ENCODE peak calls at places on chromosomes 7 and 10, in nine cellular contexts. H is CD8-positive, alpha-beta T cell; X is NCI-H1105 treated with DMSO at 0.1 percent for 48 hours; S is NCI-H2081; M is dermis blood vessel endothelial cell; Z is IMR-90; L is cardiac muscle cell; Q is sciatic nerve; C is mammary epithelial cell. U is an unnamed sample.

GRCh38 chr10:126536148-126536547 is 134.3 kb downstream of the C10orf90 start:
- DNase-seq in Q (no peak), X (no peak), L (peak; percentile 32), S (no peak), M (no peak), Z (peak; percentile 5), H (no peak), C (no peak), U (no peak)

GRCh38 chr7:128939861-128940410 is 2.2 kb downstream of the IRF5 start:
- DNase-seq in L (no peak), H (no peak), C (no peak), M (no peak), S (no peak), Z (no peak), X (no peak), Q (peak; percentile 47), U (no peak)

GRCh38 chr10:76086571-76087260 is 655.3 kb downstream of the LRMDA start:
- DNase-seq in Z (peak; percentile 50), Q (peak; percentile 66), L (peak; percentile 80), M (no peak), S (peak; percentile 61), C (peak; percentile 56), X (peak; percentile 55), H (no peak), U (peak; percentile 2)

GRCh38 chr10:119413738-119414611 is 128.5 kb downstream of the RGS10 start:
- DNase-seq in M (no peak), L (peak; percentile 82), S (no peak), H (no peak), Q (peak; percentile 80), C (no peak), Z (peak; percentile 99), X (no peak), U (no peak)

GRCh38 chr7:44065431-44066110 is at the start of gene PGAM2:
- DNase-seq in H (no peak), Q (no peak), L (peak; percentile 45), Z (no peak), X (peak; percentile 72), M (no peak), C (no peak), S (peak; percentile 80), U (no peak)

GRCh38 chr7:148987751-148988512 is 40.4 kb downstream of the PDIA4 start:
- DNase-seq in L (no peak), Z (peak; percentile 43), Q (no peak), C (peak; percentile 42), H (no peak), X (peak; percentile 44), M (peak; percentile 34), S (peak; percentile 39), U (peak; percentile 19)

GRCh38 chr10:60703266-60704041 is 74.8 kb upstream of the CDK1 start:
- DNase-seq in H (no peak), X (no peak), M (no peak), Z (no peak), C (no peak), Q (no peak), L (no peak), S (no peak), U (no peak)

GRCh38 chr10:93080350-93081046 is 6.8 kb downstream of the CYP26A1 start:
- DNase-seq in X (no peak), Q (peak; percentile 76), S (no peak), L (peak; percentile 63), Z (peak; percentile 37), H (peak; percentile 40), M (peak; percentile 65), C (no peak), U (peak; percentile 3)

GRCh38 chr7:47518827-47519226 is 63.1 kb downstream of the TNS3 start:
- DNase-seq in Z (peak; percentile 79), L (no peak), S (no peak), C (no peak), M (no peak), Q (no peak), H (no peak), X (no peak), U (no peak)

GRCh38 chr10:58994226-58995057 is 182.0 kb upstream of the PHYHIPL start:
- DNase-seq in L (no peak), C (no peak), X (no peak), M (no peak), S (no peak), Q (no peak), H (no peak), Z (no peak), U (no peak)

GRCh38 chr10:106320078-106320477 is 844.4 kb downstream of the SORCS1 start:
- DNase-seq in M (no peak), Q (no peak), C (no peak), L (no peak), X (no peak), Z (no peak), H (peak; percentile 14), S (no peak), U (no peak)

GRCh38 chr10:124451227-124451807 is 1.5 kb upstream of the NKX1-2 start:
- DNase-seq in L (no peak), Z (no peak), X (no peak), C (no peak), H (no peak), S (no peak), Q (no peak), M (no peak), U (no peak)

GRCh38 chr10:25556457-25556856 is 377.6 kb upstream of the MYO3A start:
- DNase-seq in C (peak; percentile 91), Z (peak; percentile 0), L (peak; percentile 93), S (no peak), M (peak; percentile 25), X (no peak), H (no peak), Q (no peak), U (no peak)

GRCh38 chr7:16071246-16071857 is 350.0 kb downstream of the CRPPA start:
- DNase-seq in M (peak; percentile 88), X (peak; percentile 74), S (peak; percentile 79), L (peak; percentile 80), Z (peak; percentile 67), C (peak; percentile 32), Q (no peak), H (no peak), U (peak; percentile 42)

GRCh38 chr10:62985807-62986525 is 147.2 kb upstream of the NRBF2 start:
- DNase-seq in M (no peak), L (no peak), Q (no peak), H (no peak), Z (no peak), C (no peak), X (no peak), S (no peak), U (no peak)

GRCh38 chr7:2525931-2526630 is 6.5 kb downstream of the LFNG start:
- DNase-seq in C (no peak), Z (no peak), L (no peak), M (no peak), H (peak; percentile 47), S (peak; percentile 91), X (peak; percentile 15), Q (no peak), U (peak; percentile 81)

GRCh38 chr7:69448071-69448470 is 150.2 kb upstream of the AUTS2 start:
- DNase-seq in L (peak; percentile 58), X (no peak), C (no peak), Z (no peak), M (no peak), Q (no peak), S (no peak), H (no peak), U (no peak)

GRCh38 chr7:30040938-30041337 is 12.7 kb downstream of the PLEKHA8 start:
- DNase-seq in Q (no peak), S (no peak), H (no peak), C (no peak), Z (no peak), L (no peak), M (no peak), X (no peak), U (no peak)

GRCh38 chr7:106071999-106072714 is 40.0 kb downstream of the SYPL1 start:
- DNase-seq in X (peak; percentile 94), C (no peak), H (no peak), Q (no peak), S (peak; percentile 93), M (peak; percentile 87), L (peak; percentile 45), Z (no peak), U (peak; percentile 85)

GRCh38 chr10:117911684-117912083 is 135.1 kb downstream of the RAB11FIP2 start:
- DNase-seq in H (no peak), M (no peak), S (no peak), C (no peak), L (no peak), Q (no peak), X (no peak), Z (no peak), U (no peak)

GRCh38 chr10:112466802-112467201 is 19.8 kb downstream of the VTI1A start:
- DNase-seq in X (no peak), Z (no peak), Q (no peak), H (no peak), L (no peak), S (no peak), C (no peak), M (no peak), U (no peak)

U was measured in DMS153.